ENCODE peak calls at places on chromosomes 3 and 15, in six cellular contexts. W is astrocyte, Y is substantia nigra, D is lower lobe of right lung, M is adrenal gland, E is tibial nerve. Q is an unnamed sample.

GRCh38 chr3:149609595-149609994 is 48.2 kb downstream of the WWTR1 start:
- DNase-seq in W (no peak), Y (no peak), D (no peak), M (no peak), E (no peak), Q (peak)

GRCh38 chr3:135018171-135018923 is 223.3 kb downstream of the EPHB1 start:
- DNase-seq in W (no peak), Y (no peak), D (no peak), M (no peak), E (no peak), Q (no peak)

GRCh38 chr15:83644453-83644852 is 9.5 kb upstream of the ADAMTSL3 start:
- DNase-seq in W (no peak), Y (no peak), D (no peak), M (no peak), E (no peak), Q (no peak)

GRCh38 chr15:32794973-32795372 is 77.2 kb downstream of the GREM1 start:
- DNase-seq in W (no peak), Y (no peak), D (no peak), M (no peak), E (no peak), Q (no peak)

GRCh38 chr15:45586990-45587860 is at the start of gene BLOC1S6:
- DNase-seq in W (peak), Y (peak), D (peak), M (peak), E (peak), Q (peak)

GRCh38 chr15:24772709-24773373 is 97.3 kb downstream of the NPAP1 start:
- DNase-seq in W (peak), Y (peak), D (peak), M (peak), E (no peak), Q (peak)

GRCh38 chr3:170488802-170489201 is 70.1 kb downstream of the CLDN11 start:
- DNase-seq in W (no peak), Y (no peak), D (no peak), M (no peak), E (no peak), Q (no peak)

GRCh38 chr15:60932051-60932915 is 296.8 kb downstream of the RORA start:
- DNase-seq in W (peak), Y (no peak), D (no peak), M (peak), E (no peak), Q (no peak)

GRCh38 chr3:153275514-153275913 is 113.5 kb downstream of the RAP2B start:
- DNase-seq in W (no peak), Y (no peak), D (no peak), M (no peak), E (no peak), Q (no peak)

GRCh38 chr3:129507181-129507831 is 21.1 kb upstream of the RHO start:
- DNase-seq in W (no peak), Y (no peak), D (no peak), M (no peak), E (no peak), Q (peak)

GRCh38 chr3:58386966-58387365 is 46.7 kb downstream of the PDHB start:
- DNase-seq in W (peak), Y (no peak), D (no peak), M (peak), E (no peak), Q (peak)

GRCh38 chr3:39109086-39109485 is 1.6 kb downstream of the TTC21A start:
- DNase-seq in W (no peak), Y (no peak), D (no peak), M (no peak), E (no peak), Q (no peak)

GRCh38 chr15:80597081-80597480 is 98.0 kb upstream of the ABHD17C start:
- DNase-seq in W (no peak), Y (no peak), D (no peak), M (no peak), E (no peak), Q (no peak)

GRCh38 chr15:50883903-50884302 is 24.6 kb upstream of the AP4E1 start:
- DNase-seq in W (peak), Y (no peak), D (no peak), M (no peak), E (no peak), Q (peak)

GRCh38 chr15:50880221-50880620 is 28.3 kb upstream of the AP4E1 start:
- DNase-seq in W (peak), Y (no peak), D (no peak), M (no peak), E (no peak), Q (no peak)

GRCh38 chr15:50880651-50881114 is 27.8 kb upstream of the AP4E1 start:
- DNase-seq in W (peak), Y (no peak), D (no peak), M (no peak), E (no peak), Q (peak)

GRCh38 chr15:50879016-50879415 is 29.5 kb upstream of the AP4E1 start:
- DNase-seq in W (no peak), Y (no peak), D (no peak), M (no peak), E (no peak), Q (no peak)

GRCh38 chr15:50881121-50882048 is 27.1 kb upstream of the AP4E1 start:
- DNase-seq in W (peak), Y (no peak), D (peak), M (peak), E (no peak), Q (no peak)
- H3K27ac ChIP-seq in W (no peak), Y (no peak), D (peak), M (no peak), E (no peak), Q (no peak)

GRCh38 chr3:157128771-157129671 is 30.9 kb downstream of the CCNL1 start:
- DNase-seq in W (peak), Y (no peak), D (peak), M (no peak), E (no peak), Q (peak)
- H3K27ac ChIP-seq in W (peak), Y (peak), D (peak), M (peak), E (peak), Q (peak)

DNA sequence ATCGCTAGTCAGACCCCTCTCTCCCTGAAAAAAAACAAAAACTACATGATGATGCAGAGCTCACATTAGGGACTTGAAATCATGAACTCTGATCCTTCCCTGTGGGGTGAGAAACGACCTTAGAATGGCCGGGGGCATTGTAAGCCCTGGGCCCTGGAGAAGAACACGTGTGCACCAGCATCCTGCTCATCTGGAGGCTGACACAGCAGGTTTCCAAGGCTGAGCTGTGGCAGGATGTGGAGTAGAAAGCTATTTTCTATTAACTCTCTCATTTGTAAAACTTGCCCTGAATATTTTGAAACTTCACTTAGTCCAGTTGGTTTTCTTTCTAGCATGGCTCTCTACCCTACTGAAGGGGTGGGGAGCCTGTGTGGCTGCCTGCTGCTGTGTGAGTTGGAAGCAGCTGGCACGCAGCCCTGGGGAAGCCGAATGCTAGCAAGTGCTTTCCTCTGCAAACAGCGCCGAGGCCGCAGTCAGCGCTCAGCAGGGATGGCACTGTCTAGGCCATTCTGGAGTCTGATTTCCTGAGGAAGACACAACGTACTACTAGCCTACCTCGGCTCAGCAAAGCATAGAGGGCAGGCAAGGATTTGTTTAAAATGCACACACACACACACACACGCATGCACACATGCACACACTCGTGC is 58.0 kb downstream of the GABRG3 start:
- DNase-seq in W (peak), Y (no peak), D (no peak), M (no peak), E (no peak), Q (no peak)
- H3K27ac ChIP-seq in W (no peak), Y (no peak), D (no peak), M (no peak), E (no peak), Q (no peak)

GRCh38 chr3:72120806-72121778 is 336.1 kb upstream of the PROK2 start:
- DNase-seq in W (no peak), Y (no peak), D (no peak), M (no peak), E (no peak), Q (no peak)

GRCh38 chr3:72127213-72127612 is 342.3 kb upstream of the PROK2 start:
- DNase-seq in W (no peak), Y (no peak), D (no peak), M (no peak), E (no peak), Q (no peak)

GRCh38 chr3:72120039-72120438 is 335.1 kb upstream of the PROK2 start:
- DNase-seq in W (no peak), Y (no peak), D (no peak), M (no peak), E (no peak), Q (no peak)

GRCh38 chr3:72127843-72128242 is 342.9 kb upstream of the PROK2 start:
- DNase-seq in W (peak), Y (no peak), D (no peak), M (no peak), E (no peak), Q (no peak)

DNA sequence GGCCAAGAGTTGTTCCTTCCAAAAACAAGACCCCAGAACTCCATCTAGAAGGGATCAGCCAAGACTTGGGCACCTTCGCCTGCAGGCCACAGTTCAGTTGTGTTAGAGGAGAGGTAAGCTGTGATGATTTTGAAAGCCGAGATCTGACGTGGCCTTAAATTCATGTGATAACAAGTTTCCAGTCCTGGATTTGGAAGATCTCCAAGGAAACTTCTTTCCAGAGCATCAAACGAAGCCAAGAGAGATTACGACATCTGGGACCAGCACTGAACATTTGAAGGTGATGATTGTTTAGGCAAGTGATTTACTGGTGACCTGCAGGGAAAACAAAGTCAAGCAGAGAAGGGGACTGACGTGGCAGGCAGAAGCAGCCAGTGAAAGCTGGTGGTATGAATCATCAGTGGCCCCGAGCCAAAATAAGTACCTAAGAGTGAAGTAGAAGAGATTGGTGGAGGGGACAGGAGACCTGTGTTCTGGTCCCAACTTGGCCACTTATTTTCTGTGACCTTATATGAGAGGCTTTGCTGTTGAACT is 339.0 kb upstream of the PROK2 start:
- DNase-seq in W (peak), Y (no peak), D (no peak), M (peak), E (peak), Q (peak)
- H3K27ac ChIP-seq in W (peak), Y (no peak), D (no peak), M (no peak), E (no peak), Q (no peak)

GRCh38 chr3:20097015-20097414 is 56.8 kb downstream of the KAT2B start:
- DNase-seq in W (no peak), Y (no peak), D (no peak), M (no peak), E (no peak), Q (peak)
- H3K27ac ChIP-seq in W (no peak), Y (no peak), D (no peak), M (no peak), E (no peak), Q (no peak)

GRCh38 chr15:96359772-96360498 is 29.4 kb downstream of the NR2F2 start:
- DNase-seq in W (no peak), Y (no peak), D (no peak), M (no peak), E (no peak), Q (peak)
- H3K27ac ChIP-seq in W (peak), Y (no peak), D (peak), M (peak), E (peak), Q (peak)

GRCh38 chr3:124398594-124398993 is 331.7 kb upstream of the UMPS start:
- DNase-seq in W (no peak), Y (no peak), D (no peak), M (no peak), E (no peak), Q (no peak)
- H3K27ac ChIP-seq in W (no peak), Y (no peak), D (no peak), M (no peak), E (no peak), Q (no peak)

Q was measured in endothelial cell of umbilical vein.